ENCODE peak calls at places on chromosomes 13 and 19, in ten cellular contexts. One of them, this sample, is unnamed.

GRCh38 chr19:41872384-41872774 is 4.7 kb upstream of the CD79A start:
- DNase-seq in transverse colon: no peak
- DNase-seq in H1: no peak
- DNase-seq in stomach: no peak
- DNase-seq in upper lobe of left lung: no peak
- DNase-seq in SK-N-SH: no peak
- DNase-seq in K562: no peak
- DNase-seq in HepG2: no peak
- DNase-seq in suprapubic skin: no peak
- DNase-seq in GM12878: no peak
- DNase-seq in this sample: no peak

GRCh38 chr19:38564981-38565685 is 52.6 kb downstream of the MAP4K1 start:
- DNase-seq in transverse colon: no peak
- DNase-seq in H1: no peak
- DNase-seq in stomach: no peak
- DNase-seq in upper lobe of left lung: peak
- DNase-seq in SK-N-SH: peak
- DNase-seq in K562: no peak
- DNase-seq in HepG2: no peak
- DNase-seq in suprapubic skin: no peak
- DNase-seq in GM12878: no peak
- DNase-seq in this sample: no peak

GRCh38 chr13:29963086-29963485 is 112.7 kb upstream of the UBL3 start:
- DNase-seq in transverse colon: no peak
- DNase-seq in H1: no peak
- DNase-seq in stomach: no peak
- DNase-seq in upper lobe of left lung: no peak
- DNase-seq in SK-N-SH: no peak
- DNase-seq in K562: no peak
- DNase-seq in HepG2: no peak
- DNase-seq in suprapubic skin: no peak
- DNase-seq in GM12878: no peak
- DNase-seq in this sample: no peak

GRCh38 chr13:45439781-45440462 is 21.7 kb upstream of the SLC25A30 start:
- DNase-seq in transverse colon: no peak
- DNase-seq in H1: no peak
- DNase-seq in stomach: no peak
- DNase-seq in upper lobe of left lung: no peak
- DNase-seq in SK-N-SH: no peak
- DNase-seq in K562: no peak
- DNase-seq in HepG2: no peak
- DNase-seq in suprapubic skin: no peak
- DNase-seq in GM12878: no peak
- DNase-seq in this sample: no peak

GRCh38 chr19:15313649-15314279 is 18.6 kb downstream of the BRD4 start:
- DNase-seq in transverse colon: no peak
- DNase-seq in H1: no peak
- DNase-seq in stomach: no peak
- DNase-seq in upper lobe of left lung: no peak
- DNase-seq in SK-N-SH: no peak
- DNase-seq in K562: no peak
- DNase-seq in HepG2: no peak
- DNase-seq in suprapubic skin: peak
- DNase-seq in GM12878: no peak
- DNase-seq in this sample: peak

GRCh38 chr13:41767801-41768200 is 193.1 kb downstream of the VWA8 start:
- DNase-seq in transverse colon: no peak
- DNase-seq in H1: no peak
- DNase-seq in stomach: no peak
- DNase-seq in upper lobe of left lung: no peak
- DNase-seq in SK-N-SH: no peak
- DNase-seq in K562: no peak
- DNase-seq in HepG2: no peak
- DNase-seq in suprapubic skin: no peak
- DNase-seq in GM12878: no peak
- DNase-seq in this sample: no peak

GRCh38 chr13:108213946-108214345 is 1.4 kb downstream of the LIG4 start:
- DNase-seq in transverse colon: no peak
- DNase-seq in H1: no peak
- DNase-seq in stomach: no peak
- DNase-seq in upper lobe of left lung: no peak
- DNase-seq in SK-N-SH: no peak
- DNase-seq in K562: no peak
- DNase-seq in HepG2: no peak
- DNase-seq in suprapubic skin: no peak
- DNase-seq in GM12878: no peak
- DNase-seq in this sample: no peak

GRCh38 chr13:98307744-98308524 is 130.9 kb upstream of the RNF113B start:
- DNase-seq in transverse colon: no peak
- DNase-seq in H1: no peak
- DNase-seq in stomach: no peak
- DNase-seq in upper lobe of left lung: no peak
- DNase-seq in SK-N-SH: no peak
- DNase-seq in K562: no peak
- DNase-seq in HepG2: no peak
- DNase-seq in suprapubic skin: no peak
- DNase-seq in GM12878: no peak
- DNase-seq in this sample: peak

GRCh38 chr19:33796164-33797100 is at the start of gene KCTD15:
- DNase-seq in transverse colon: peak
- DNase-seq in H1: peak
- DNase-seq in stomach: peak
- DNase-seq in upper lobe of left lung: peak
- DNase-seq in SK-N-SH: peak
- DNase-seq in K562: peak
- DNase-seq in HepG2: no peak
- DNase-seq in suprapubic skin: no peak
- DNase-seq in GM12878: no peak
- DNase-seq in this sample: no peak

GRCh38 chr19:34230833-34231232 is 23.5 kb upstream of the GARRE1 start:
- DNase-seq in transverse colon: no peak
- DNase-seq in H1: no peak
- DNase-seq in stomach: no peak
- DNase-seq in upper lobe of left lung: no peak
- DNase-seq in SK-N-SH: no peak
- DNase-seq in K562: no peak
- DNase-seq in HepG2: no peak
- DNase-seq in suprapubic skin: no peak
- DNase-seq in GM12878: no peak
- DNase-seq in this sample: no peak

GRCh38 chr13:43389573-43389972 is 366.2 kb downstream of the DNAJC15 start:
- DNase-seq in transverse colon: no peak
- DNase-seq in H1: no peak
- DNase-seq in stomach: no peak
- DNase-seq in upper lobe of left lung: no peak
- DNase-seq in SK-N-SH: no peak
- DNase-seq in K562: no peak
- DNase-seq in HepG2: no peak
- DNase-seq in suprapubic skin: no peak
- DNase-seq in GM12878: no peak
- DNase-seq in this sample: no peak

GRCh38 chr13:21675095-21676007 is 4.5 kb downstream of the FGF9 start:
- DNase-seq in transverse colon: peak
- DNase-seq in H1: peak
- DNase-seq in stomach: peak
- DNase-seq in upper lobe of left lung: peak
- DNase-seq in SK-N-SH: peak
- DNase-seq in K562: no peak
- DNase-seq in HepG2: no peak
- DNase-seq in suprapubic skin: no peak
- DNase-seq in GM12878: no peak
- DNase-seq in this sample: peak

GRCh38 chr13:21674271-21675009 is 3.6 kb downstream of the FGF9 start:
- DNase-seq in transverse colon: peak
- DNase-seq in H1: peak
- DNase-seq in stomach: no peak
- DNase-seq in upper lobe of left lung: peak
- DNase-seq in SK-N-SH: peak
- DNase-seq in K562: peak
- DNase-seq in HepG2: no peak
- DNase-seq in suprapubic skin: no peak
- DNase-seq in GM12878: no peak
- DNase-seq in this sample: peak

GRCh38 chr13:21671793-21672680 is 1.2 kb downstream of the FGF9 start:
- DNase-seq in transverse colon: no peak
- DNase-seq in H1: peak
- DNase-seq in stomach: no peak
- DNase-seq in upper lobe of left lung: no peak
- DNase-seq in SK-N-SH: peak
- DNase-seq in K562: no peak
- DNase-seq in HepG2: no peak
- DNase-seq in suprapubic skin: no peak
- DNase-seq in GM12878: no peak
- DNase-seq in this sample: no peak

GRCh38 chr13:21672811-21673591 is 2.1 kb downstream of the FGF9 start:
- DNase-seq in transverse colon: no peak
- DNase-seq in H1: no peak
- DNase-seq in stomach: no peak
- DNase-seq in upper lobe of left lung: no peak
- DNase-seq in SK-N-SH: no peak
- DNase-seq in K562: no peak
- DNase-seq in HepG2: no peak
- DNase-seq in suprapubic skin: no peak
- DNase-seq in GM12878: no peak
- DNase-seq in this sample: no peak

DNA sequence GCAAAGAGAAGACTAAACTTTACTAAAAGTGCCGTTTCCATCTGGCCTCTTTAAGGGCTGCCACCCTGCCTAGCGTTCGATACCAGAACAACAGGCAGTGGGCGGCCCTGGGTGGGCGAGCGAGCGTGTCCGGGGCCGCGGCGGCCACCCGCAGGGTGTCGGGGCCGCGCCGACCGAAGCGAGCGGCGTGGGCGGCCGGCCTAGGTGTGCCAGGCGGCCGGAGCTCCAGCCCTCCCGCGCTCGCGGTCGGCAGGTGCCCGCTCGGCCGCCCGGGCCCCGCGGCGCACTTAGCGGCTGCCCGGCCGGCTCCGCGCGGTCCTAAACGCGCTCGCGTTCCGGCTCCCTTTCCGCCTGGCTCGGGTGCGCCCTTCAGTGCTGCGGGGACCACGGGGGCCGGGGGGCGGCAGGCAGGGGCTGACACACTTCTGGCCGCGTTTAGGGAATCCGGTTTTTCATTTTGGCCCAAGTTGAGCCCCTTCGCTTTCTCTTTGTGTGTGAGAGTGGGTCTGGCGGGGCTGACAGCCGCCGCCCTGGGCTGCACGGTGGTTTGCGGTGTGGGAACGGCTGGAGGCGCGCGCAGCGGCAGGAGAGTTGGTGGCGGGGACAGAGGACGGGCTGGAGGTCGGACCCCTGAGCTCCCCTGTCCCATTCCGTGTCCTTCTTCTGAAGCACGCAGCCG is 2.9 kb downstream of the FGF9 start:
- DNase-seq in transverse colon: peak
- DNase-seq in H1: peak
- DNase-seq in stomach: peak
- DNase-seq in upper lobe of left lung: peak
- DNase-seq in SK-N-SH: peak
- DNase-seq in K562: peak
- DNase-seq in HepG2: no peak
- DNase-seq in suprapubic skin: no peak
- DNase-seq in GM12878: no peak
- DNase-seq in this sample: peak
- TF ChIP-seq POLR2AphosphoS5 in transverse colon: no peak
- TF ChIP-seq POLR2AphosphoS5 in H1: no peak
- TF ChIP-seq POLR2AphosphoS5 in stomach: no peak
- TF ChIP-seq POLR2AphosphoS5 in upper lobe of left lung: no peak
- TF ChIP-seq POLR2AphosphoS5 in SK-N-SH: no peak
- TF ChIP-seq POLR2AphosphoS5 in K562: no peak
- TF ChIP-seq POLR2AphosphoS5 in HepG2: no peak
- TF ChIP-seq POLR2AphosphoS5 in suprapubic skin: no peak
- TF ChIP-seq POLR2AphosphoS5 in GM12878: no peak
- TF ChIP-seq POLR2AphosphoS5 in this sample: no peak

DNA sequence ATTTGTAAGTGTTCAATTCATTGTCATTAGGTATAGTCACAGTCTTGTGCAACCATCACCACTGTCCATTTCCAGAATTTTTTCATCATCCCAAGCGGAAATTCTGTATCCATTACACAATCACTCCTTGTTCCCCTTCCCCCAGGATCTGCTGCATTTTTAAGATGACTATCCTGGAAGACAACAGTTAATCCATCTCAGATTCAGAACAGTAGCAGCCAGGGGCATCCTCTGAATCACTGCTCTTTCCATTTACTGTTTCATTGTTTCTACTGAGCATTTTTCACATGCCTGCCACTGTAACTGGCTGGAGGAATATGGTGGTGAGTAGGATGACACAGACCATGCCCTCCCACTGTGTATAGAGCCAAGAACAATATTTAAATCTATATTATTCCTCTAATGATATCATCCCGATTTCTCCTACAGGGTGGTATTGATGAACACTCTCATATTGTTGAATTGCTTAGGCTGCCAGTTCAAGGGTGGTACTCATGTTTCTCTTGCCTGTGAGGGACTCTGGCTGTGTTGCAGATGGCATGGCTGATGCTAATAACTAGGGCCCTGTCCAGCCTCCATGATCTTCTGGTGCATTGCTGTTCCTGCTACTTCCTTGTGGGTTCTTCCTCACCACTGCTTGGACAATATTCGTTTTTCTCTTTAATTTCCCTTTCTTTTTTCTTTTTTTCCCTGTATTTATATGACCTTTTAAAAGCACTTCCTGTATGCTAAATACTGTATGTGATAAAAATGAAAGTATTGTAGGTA is 59.0 kb downstream of the WDFY2 start:
- DNase-seq in transverse colon: no peak
- DNase-seq in H1: no peak
- DNase-seq in stomach: no peak
- DNase-seq in upper lobe of left lung: no peak
- DNase-seq in SK-N-SH: no peak
- DNase-seq in K562: no peak
- DNase-seq in HepG2: peak
- DNase-seq in suprapubic skin: no peak
- DNase-seq in GM12878: no peak
- DNase-seq in this sample: no peak
- TF ChIP-seq EP300 in transverse colon: no peak
- TF ChIP-seq EP300 in H1: no peak
- TF ChIP-seq EP300 in stomach: no peak
- TF ChIP-seq EP300 in upper lobe of left lung: no peak
- TF ChIP-seq EP300 in SK-N-SH: peak
- TF ChIP-seq EP300 in K562: no peak
- TF ChIP-seq EP300 in HepG2: no peak
- TF ChIP-seq EP300 in suprapubic skin: no peak
- TF ChIP-seq EP300 in GM12878: no peak
- TF ChIP-seq EP300 in this sample: no peak

GRCh38 chr13:114132419-114133121 is at the start of gene RASA3:
- DNase-seq in transverse colon: peak
- DNase-seq in H1: peak
- DNase-seq in stomach: peak
- DNase-seq in upper lobe of left lung: peak
- DNase-seq in SK-N-SH: peak
- DNase-seq in K562: peak
- DNase-seq in HepG2: no peak
- DNase-seq in suprapubic skin: peak
- DNase-seq in GM12878: no peak
- DNase-seq in this sample: peak
- TF ChIP-seq POLR2AphosphoS5 in transverse colon: peak
- TF ChIP-seq POLR2AphosphoS5 in H1: no peak
- TF ChIP-seq POLR2AphosphoS5 in stomach: peak
- TF ChIP-seq POLR2AphosphoS5 in upper lobe of left lung: peak
- TF ChIP-seq POLR2AphosphoS5 in SK-N-SH: peak
- TF ChIP-seq POLR2AphosphoS5 in K562: peak
- TF ChIP-seq POLR2AphosphoS5 in HepG2: no peak
- TF ChIP-seq POLR2AphosphoS5 in suprapubic skin: no peak
- TF ChIP-seq POLR2AphosphoS5 in GM12878: no peak
- TF ChIP-seq POLR2AphosphoS5 in this sample: peak

GRCh38 chr19:52665529-52665928 is 27.4 kb upstream of the ZNF83 start:
- DNase-seq in transverse colon: no peak
- DNase-seq in H1: no peak
- DNase-seq in stomach: no peak
- DNase-seq in upper lobe of left lung: no peak
- DNase-seq in SK-N-SH: no peak
- DNase-seq in K562: peak
- DNase-seq in HepG2: no peak
- DNase-seq in suprapubic skin: no peak
- DNase-seq in GM12878: no peak
- DNase-seq in this sample: no peak
- TF ChIP-seq EP300 in transverse colon: no peak
- TF ChIP-seq EP300 in H1: no peak
- TF ChIP-seq EP300 in stomach: no peak
- TF ChIP-seq EP300 in upper lobe of left lung: no peak
- TF ChIP-seq EP300 in SK-N-SH: no peak
- TF ChIP-seq EP300 in K562: no peak
- TF ChIP-seq EP300 in HepG2: no peak
- TF ChIP-seq EP300 in suprapubic skin: no peak
- TF ChIP-seq EP300 in GM12878: no peak
- TF ChIP-seq EP300 in this sample: no peak